ENCODE peak calls at places on chromosomes 1 and 21, in six cellular contexts. G, V, A, H, C and Q are unnamed samples.

GRCh38 chr1:145988773-145989172 is 7.6 kb downstream of the TXNIP start:
- DNase-seq in H (no peak), A (no peak), C (no peak), G (no peak), V (no peak), Q (no peak)

GRCh38 chr1:183283286-183283685 is 97.2 kb downstream of the LAMC2 start:
- DNase-seq in V (no peak), C (no peak), G (no peak), A (no peak), H (no peak), Q (no peak)

GRCh38 chr1:245878585-245878984 is 628.5 kb downstream of the SMYD3 start:
- DNase-seq in H (no peak), C (no peak), A (no peak), V (peak), G (no peak), Q (no peak)

GRCh38 chr1:195851804-195852203 is 756.4 kb downstream of the KCNT2 start:
- DNase-seq in V (peak), A (no peak), H (no peak), C (no peak), G (no peak), Q (no peak)

GRCh38 chr1:168465942-168466702 is 77.7 kb downstream of the XCL2 start:
- DNase-seq in H (no peak), V (peak), A (peak), G (peak), C (no peak), Q (peak)

GRCh38 chr1:34929497-34929852 is at the start of gene DLGAP3:
- DNase-seq in C (no peak), G (no peak), H (no peak), V (no peak), A (no peak), Q (no peak)

GRCh38 chr1:111220302-111220890 is 7.1 kb upstream of the CHI3L2 start:
- DNase-seq in A (no peak), V (no peak), C (no peak), H (no peak), G (no peak), Q (no peak)

GRCh38 chr1:5448486-5448885 is 543.7 kb downstream of the NPHP4 start:
- DNase-seq in H (no peak), A (no peak), C (no peak), G (no peak), V (no peak), Q (no peak)

GRCh38 chr1:59557549-59557885 is 257.2 kb upstream of the HOOK1 start:
- DNase-seq in G (no peak), H (no peak), V (no peak), C (no peak), A (no peak), Q (no peak)

GRCh38 chr1:208047476-208047934 is 136.6 kb upstream of the CD34 start:
- DNase-seq in V (peak), G (peak), A (no peak), H (peak), C (peak), Q (no peak)

GRCh38 chr21:42258150-42258884 is 39.4 kb downstream of the ABCG1 start:
- DNase-seq in A (no peak), C (peak), H (no peak), G (peak), V (peak), Q (peak)

GRCh38 chr1:6385673-6386191 is 7.8 kb downstream of the ACOT7 start:
- DNase-seq in V (peak), A (peak), G (peak), H (no peak), C (peak), Q (no peak)

GRCh38 chr1:85992756-85993155 is 163.8 kb downstream of the COL24A1 start:
- DNase-seq in A (peak), G (peak), H (no peak), V (peak), C (no peak), Q (no peak)
- H3K4me3 ChIP-seq in A (no peak), G (no peak), H (no peak), V (no peak), C (peak), Q (no peak)

DNA sequence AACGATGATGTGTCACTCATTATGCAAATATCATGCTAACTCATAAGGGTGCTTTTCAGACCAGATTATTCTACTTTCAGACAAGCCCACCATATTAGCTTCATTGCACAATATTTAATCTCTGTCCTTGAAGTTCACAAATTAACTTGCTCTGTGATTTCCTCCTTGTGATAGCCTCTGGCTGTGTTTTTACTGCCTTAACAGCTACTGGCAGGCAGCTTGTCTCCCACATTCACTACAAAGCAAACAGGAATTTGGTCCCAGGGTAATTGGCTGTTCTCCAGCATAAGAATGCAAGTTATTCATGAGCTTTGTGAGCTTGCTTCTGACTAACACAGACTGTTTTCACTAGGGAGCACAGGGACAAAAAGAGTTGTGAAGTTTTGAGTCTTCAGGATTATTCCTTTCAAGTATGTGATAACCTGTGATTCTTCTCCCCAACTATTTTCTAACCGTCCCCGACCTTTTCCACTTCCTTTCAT is 87.9 kb upstream of the HMCN1 start:
- DNase-seq in H (no peak), V (peak), A (peak), C (no peak), G (peak), Q (no peak)
- H3K4me3 ChIP-seq in H (no peak), V (peak), A (no peak), C (peak), G (no peak), Q (no peak)

GRCh38 chr1:44985747-44986359 is 542 bp downstream of the EIF2B3 start:
- DNase-seq in G (peak), C (no peak), V (peak), A (no peak), H (no peak), Q (no peak)
- H3K4me3 ChIP-seq in G (peak), C (peak), V (peak), A (peak), H (peak), Q (peak)

GRCh38 chr1:72094209-72094608 is 188.1 kb downstream of the NEGR1 start:
- DNase-seq in C (no peak), H (no peak), A (no peak), G (no peak), V (no peak), Q (no peak)
- H3K4me3 ChIP-seq in C (no peak), H (no peak), A (no peak), G (no peak), V (no peak), Q (no peak)

GRCh38 chr1:116911779-116912469 is 2.2 kb downstream of the PTGFRN start:
- DNase-seq in C (no peak), A (no peak), V (no peak), H (no peak), G (no peak), Q (no peak)
- H3K4me3 ChIP-seq in C (peak), A (no peak), V (no peak), H (no peak), G (no peak), Q (no peak)

GRCh38 chr1:215987092-215987855 is 420.2 kb downstream of the KCTD3 start:
- DNase-seq in G (no peak), C (no peak), V (peak), A (no peak), H (no peak), Q (no peak)

GRCh38 chr1:215983680-215984079 is 416.6 kb downstream of the KCTD3 start:
- DNase-seq in C (no peak), G (no peak), H (no peak), V (no peak), A (no peak), Q (no peak)
- H3K4me3 ChIP-seq in C (no peak), G (no peak), H (no peak), V (no peak), A (no peak), Q (no peak)

DNA sequence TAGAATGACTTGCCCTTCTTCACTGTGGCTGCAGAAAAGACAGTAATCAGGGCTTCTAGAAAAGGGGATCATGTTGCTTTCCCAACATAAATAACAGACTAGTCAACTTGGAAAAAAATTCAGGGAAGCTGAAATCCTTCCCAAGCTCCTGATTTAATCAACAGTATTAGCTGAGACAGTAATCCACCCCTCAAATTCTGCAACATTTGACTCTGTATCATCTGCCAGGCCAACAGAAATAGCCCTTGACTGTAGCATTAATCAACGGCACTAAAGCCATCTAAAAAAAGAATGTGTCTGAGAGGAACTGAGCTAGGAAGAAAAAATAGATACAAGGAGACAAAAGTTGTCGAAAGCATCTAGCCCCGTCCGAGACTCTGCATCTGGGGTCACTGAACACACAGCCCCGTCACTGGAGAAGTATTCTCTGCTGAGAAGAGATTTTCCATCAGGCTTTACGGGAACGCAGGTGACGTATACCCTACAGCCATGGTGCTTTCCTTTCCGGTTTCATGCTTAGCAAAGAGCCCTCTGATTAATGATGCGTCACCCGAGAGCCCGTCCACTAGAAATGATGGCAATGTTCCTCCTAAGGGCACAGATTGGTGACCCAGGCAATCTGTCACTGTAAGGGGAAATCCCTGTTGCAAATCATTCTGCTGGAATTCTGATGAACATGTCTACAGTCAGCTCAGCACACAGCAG is 42.1 kb upstream of the TP53BP2 start:
- DNase-seq in A (peak), V (peak), C (no peak), G (peak), H (no peak), Q (no peak)
- H3K4me3 ChIP-seq in A (no peak), V (peak), C (peak), G (no peak), H (no peak), Q (no peak)

GRCh38 chr1:67921725-67922489 is 88.6 kb upstream of the GNG12 start:
- DNase-seq in C (no peak), A (no peak), G (peak), V (peak), H (no peak), Q (no peak)
- H3K4me3 ChIP-seq in C (no peak), A (no peak), G (no peak), V (no peak), H (no peak), Q (no peak)